ENCODE peak calls at places on chromosome 14, in nine cellular contexts. Y is HCEC 1CT; N is COLO829; D is GM12865; S is HEK293T; Z is GM03348; H is hepatocyte; B is activated CD4-positive, alpha-beta T cell treated with anti-CD3 and anti-CD28 coated beads for 48 hours; C is Ammon's horn. R is an unnamed sample.

GRCh38 chr14:81401420-81402122 is 1.4 kb upstream of the STON2 start:
- DNase-seq in Y (peak), Z (peak), D (peak), H (no peak), S (no peak), C (no peak), B (no peak), N (peak), R (peak)

GRCh38 chr14:65263161-65263788 is 149.3 kb upstream of the FUT8 start:
- DNase-seq in N (no peak), S (no peak), C (no peak), Y (peak), H (no peak), D (no peak), Z (no peak), B (no peak), R (no peak)

GRCh38 chr14:75518625-75519024 is 3.6 kb upstream of the BATF start:
- DNase-seq in B (peak), Y (peak), D (peak), N (no peak), H (no peak), C (no peak), S (peak), Z (no peak), R (no peak)

GRCh38 chr14:53156238-53156637 is 3.1 kb upstream of the DDHD1 start:
- DNase-seq in B (no peak), Z (no peak), D (no peak), H (no peak), N (no peak), C (no peak), Y (no peak), S (no peak), R (no peak)

GRCh38 chr14:99038401-99038800 is 233.6 kb downstream of the BCL11B start:
- DNase-seq in Y (no peak), H (no peak), D (no peak), S (no peak), Z (peak), B (no peak), C (no peak), N (no peak), R (no peak)

GRCh38 chr14:45715946-45716345 is 462.9 kb upstream of the MIS18BP1 start:
- DNase-seq in C (no peak), Z (no peak), B (no peak), N (no peak), S (no peak), D (no peak), Y (no peak), H (no peak), R (no peak)

GRCh38 chr14:101087614-101088394 is 184.3 kb upstream of the RTL1 start:
- DNase-seq in B (no peak), S (no peak), C (no peak), D (no peak), H (no peak), Y (no peak), N (no peak), Z (peak), R (peak)

GRCh38 chr14:84086714-84087113 is 1443.2 kb upstream of the FLRT2 start:
- DNase-seq in Z (no peak), C (no peak), S (no peak), H (no peak), D (no peak), Y (no peak), B (no peak), N (no peak), R (no peak)